ENCODE peak calls at places on chromosomes 13 and 19, in nine cellular contexts. U, Z, D, L, K, A, M, J and G are unnamed samples.

GRCh38 chr19:9073806-9074205 is 13.1 kb upstream of the OR1M1 start:
- DNase-seq in K (no peak), A (no peak), L (no peak), D (no peak), Z (no peak), M (no peak), U (no peak), J (no peak), G (peak)

GRCh38 chr19:46040952-46041500 is at the start of gene IGFL4:
- DNase-seq in U (no peak), D (no peak), L (peak), M (peak), A (no peak), Z (no peak), K (no peak), J (no peak), G (no peak)

GRCh38 chr19:47049307-47049700 is 880 bp upstream of the TMEM160 start:
- DNase-seq in U (no peak), Z (no peak), M (no peak), D (peak), K (no peak), L (peak), A (no peak), J (no peak), G (peak)

GRCh38 chr19:6935069-6935468 is 47.7 kb downstream of the ADGRE1 start:
- DNase-seq in Z (no peak), U (no peak), A (no peak), M (no peak), J (no peak), L (no peak), K (no peak), D (no peak), G (no peak)

GRCh38 chr13:100275746-100276145 is 186.9 kb downstream of the PCCA start:
- DNase-seq in A (no peak), J (no peak), U (no peak), K (no peak), L (no peak), D (no peak), M (no peak), Z (no peak), G (no peak)

GRCh38 chr19:40233811-40234389 is 7.4 kb upstream of the CCNP start:
- DNase-seq in M (no peak), L (no peak), J (no peak), U (no peak), K (peak), Z (no peak), A (peak), D (no peak), G (no peak)

GRCh38 chr13:74974234-74974879 is 507.6 kb downstream of the TBC1D4 start:
- DNase-seq in K (no peak), D (no peak), U (no peak), L (no peak), Z (no peak), J (no peak), M (no peak), A (no peak), G (no peak)

GRCh38 chr19:39157275-39157996 is 31.9 kb downstream of the PAK4 start:
- DNase-seq in U (no peak), K (no peak), L (no peak), M (no peak), A (no peak), J (no peak), D (no peak), Z (no peak), G (no peak)

GRCh38 chr19:45774765-45775164 is 5.7 kb upstream of the SIX5 start:
- DNase-seq in A (no peak), K (peak), J (no peak), U (peak), L (no peak), M (no peak), Z (no peak), D (no peak), G (peak)